ENCODE peak calls at places on chromosomes 5 and 9, in seven cellular contexts. B, Q, E, H, O, W and D are unnamed samples.

GRCh38 chr5:147882586-147883313 is 4.2 kb downstream of the SCGB3A2 start:
- DNase-seq in O (no peak), Q (no peak), H (no peak), E (no peak), B (no peak), W (no peak), D (no peak)

GRCh38 chr9:115715656-115716055 is 437.9 kb upstream of the PAPPA start:
- DNase-seq in B (no peak), Q (no peak), H (no peak), E (no peak), O (no peak), W (no peak), D (no peak)

GRCh38 chr5:143153332-143154119 is 250.0 kb downstream of the NR3C1 start:
- DNase-seq in Q (no peak), B (no peak), O (no peak), H (peak; percentile 93), W (peak; percentile 49), E (no peak), D (peak; percentile 25)

GRCh38 chr5:90590-91547 is 1.1 kb upstream of the PLEKHG4B start:
- DNase-seq in Q (no peak), O (peak; percentile 85), E (peak; percentile 77), B (no peak), W (no peak), H (no peak), D (no peak)

GRCh38 chr5:53311661-53312060 is 168.8 kb upstream of the FST start:
- DNase-seq in B (no peak), O (no peak), W (no peak), E (no peak), H (no peak), Q (no peak), D (no peak)

GRCh38 chr5:10920400-10920799 is 159.4 kb upstream of the DAP start:
- DNase-seq in E (no peak), O (no peak), H (no peak), Q (no peak), W (no peak), B (no peak), D (no peak)

GRCh38 chr5:99045864-99046263 is 117.1 kb upstream of the CHD1 start:
- DNase-seq in H (no peak), Q (no peak), O (no peak), E (no peak), B (no peak), W (no peak), D (no peak)

GRCh38 chr5:116482394-116482793 is 92.2 kb downstream of the SEMA6A start:
- DNase-seq in E (no peak), H (no peak), W (no peak), Q (no peak), O (no peak), B (no peak), D (no peak)

GRCh38 chr5:111278824-111279504 is 54.8 kb downstream of the CAMK4 start:
- DNase-seq in W (no peak), B (peak; percentile 88), O (peak; percentile 43), E (no peak), H (no peak), Q (peak; percentile 97), D (peak; percentile 56)